ENCODE peak calls at places on chromosomes 5 and 9, in five cellular contexts. One of them, this sample, is unnamed.
A peak's percentile ranks its signal among the peaks of the same experiment; 100 is the strongest.

GRCh38 chr5:148639081-148639480 is 15.2 kb downstream of the HTR4 start:
- DNase-seq in neural crest cell: no peak
- DNase-seq in Panc1: no peak
- DNase-seq in GM18507: no peak
- DNase-seq in NCI-H1092 treated with DMSO at 0.1 percent for 48 hours: no peak
- DNase-seq in this sample: no peak

GRCh38 chr9:98536542-98537173 is 172.1 kb downstream of the GABBR2 start:
- DNase-seq in neural crest cell: no peak
- DNase-seq in Panc1: no peak
- DNase-seq in GM18507: peak; percentile 11
- DNase-seq in NCI-H1092 treated with DMSO at 0.1 percent for 48 hours: peak; percentile 20
- DNase-seq in this sample: peak; percentile 29

GRCh38 chr9:113653746-113654604 is 190.4 kb downstream of the RGS3 start:
- DNase-seq in neural crest cell: no peak
- DNase-seq in Panc1: no peak
- DNase-seq in GM18507: no peak
- DNase-seq in NCI-H1092 treated with DMSO at 0.1 percent for 48 hours: no peak
- DNase-seq in this sample: no peak

GRCh38 chr5:168064933-168065622 is 226.4 kb upstream of the WWC1 start:
- DNase-seq in neural crest cell: no peak
- DNase-seq in Panc1: no peak
- DNase-seq in GM18507: no peak
- DNase-seq in NCI-H1092 treated with DMSO at 0.1 percent for 48 hours: no peak
- DNase-seq in this sample: no peak

GRCh38 chr5:179120421-179120861 is 60.3 kb downstream of the ZNF354C start:
- DNase-seq in neural crest cell: no peak
- DNase-seq in Panc1: no peak
- DNase-seq in GM18507: no peak
- DNase-seq in NCI-H1092 treated with DMSO at 0.1 percent for 48 hours: no peak
- DNase-seq in this sample: no peak

GRCh38 chr5:152372875-152373274 is 32.2 kb downstream of the NMUR2 start:
- DNase-seq in neural crest cell: no peak
- DNase-seq in Panc1: no peak
- DNase-seq in GM18507: no peak
- DNase-seq in NCI-H1092 treated with DMSO at 0.1 percent for 48 hours: no peak
- DNase-seq in this sample: no peak

GRCh38 chr5:113255579-113256210 is 179.1 kb downstream of the TSSK1B start:
- DNase-seq in neural crest cell: no peak
- DNase-seq in Panc1: no peak
- DNase-seq in GM18507: no peak
- DNase-seq in NCI-H1092 treated with DMSO at 0.1 percent for 48 hours: no peak
- DNase-seq in this sample: no peak

GRCh38 chr5:153276151-153276550 is 214.3 kb upstream of the GRIA1 start:
- DNase-seq in neural crest cell: peak; percentile 70
- DNase-seq in Panc1: no peak
- DNase-seq in GM18507: no peak
- DNase-seq in NCI-H1092 treated with DMSO at 0.1 percent for 48 hours: no peak
- DNase-seq in this sample: no peak

GRCh38 chr5:80282054-80282453 is 26.2 kb upstream of the SERINC5 start:
- DNase-seq in neural crest cell: no peak
- DNase-seq in Panc1: no peak
- DNase-seq in GM18507: no peak
- DNase-seq in NCI-H1092 treated with DMSO at 0.1 percent for 48 hours: no peak
- DNase-seq in this sample: peak; percentile 4

GRCh38 chr9:107213080-107213479 is 70.0 kb upstream of the RAD23B start:
- DNase-seq in neural crest cell: no peak
- DNase-seq in Panc1: no peak
- DNase-seq in GM18507: no peak
- DNase-seq in NCI-H1092 treated with DMSO at 0.1 percent for 48 hours: no peak
- DNase-seq in this sample: no peak

GRCh38 chr5:65762234-65762633 is 40.2 kb downstream of the NLN start:
- DNase-seq in neural crest cell: no peak
- DNase-seq in Panc1: no peak
- DNase-seq in GM18507: no peak
- DNase-seq in NCI-H1092 treated with DMSO at 0.1 percent for 48 hours: no peak
- DNase-seq in this sample: no peak

GRCh38 chr9:35940474-35941467 is 17.2 kb downstream of the OR2S2 start:
- DNase-seq in neural crest cell: no peak
- DNase-seq in Panc1: no peak
- DNase-seq in GM18507: no peak
- DNase-seq in NCI-H1092 treated with DMSO at 0.1 percent for 48 hours: no peak
- DNase-seq in this sample: no peak

GRCh38 chr5:77767301-77767700 is 8.8 kb downstream of the TBCA start:
- DNase-seq in neural crest cell: no peak
- DNase-seq in Panc1: no peak
- DNase-seq in GM18507: no peak
- DNase-seq in NCI-H1092 treated with DMSO at 0.1 percent for 48 hours: no peak
- DNase-seq in this sample: no peak

GRCh38 chr5:35066260-35066795 is 18.6 kb upstream of the AGXT2 start:
- DNase-seq in neural crest cell: no peak
- DNase-seq in Panc1: no peak
- DNase-seq in GM18507: no peak
- DNase-seq in NCI-H1092 treated with DMSO at 0.1 percent for 48 hours: no peak
- DNase-seq in this sample: no peak

GRCh38 chr5:168712280-168712924 is 133.2 kb upstream of the PANK3 start:
- DNase-seq in neural crest cell: no peak
- DNase-seq in Panc1: peak; percentile 36
- DNase-seq in GM18507: no peak
- DNase-seq in NCI-H1092 treated with DMSO at 0.1 percent for 48 hours: no peak
- DNase-seq in this sample: no peak

GRCh38 chr5:59548807-59549357 is 344.6 kb downstream of the PDE4D start:
- DNase-seq in neural crest cell: no peak
- DNase-seq in Panc1: no peak
- DNase-seq in GM18507: no peak
- DNase-seq in NCI-H1092 treated with DMSO at 0.1 percent for 48 hours: peak; percentile 83
- DNase-seq in this sample: peak; percentile 93

GRCh38 chr9:78187763-78188495 is 47.9 kb upstream of the CEP78 start:
- DNase-seq in neural crest cell: no peak
- DNase-seq in Panc1: no peak
- DNase-seq in GM18507: no peak
- DNase-seq in NCI-H1092 treated with DMSO at 0.1 percent for 48 hours: no peak
- DNase-seq in this sample: no peak

GRCh38 chr5:10036136-10036535 is 213.6 kb downstream of the ATPSCKMT start:
- DNase-seq in neural crest cell: no peak
- DNase-seq in Panc1: no peak
- DNase-seq in GM18507: no peak
- DNase-seq in NCI-H1092 treated with DMSO at 0.1 percent for 48 hours: no peak
- DNase-seq in this sample: no peak

GRCh38 chr5:54390539-54391031 is 64.9 kb upstream of the HSPB3 start:
- DNase-seq in neural crest cell: no peak
- DNase-seq in Panc1: no peak
- DNase-seq in GM18507: no peak
- DNase-seq in NCI-H1092 treated with DMSO at 0.1 percent for 48 hours: no peak
- DNase-seq in this sample: peak; percentile 90

GRCh38 chr9:14349141-14349817 is 35.3 kb upstream of the NFIB start:
- DNase-seq in neural crest cell: peak; percentile 13
- DNase-seq in Panc1: no peak
- DNase-seq in GM18507: no peak
- DNase-seq in NCI-H1092 treated with DMSO at 0.1 percent for 48 hours: no peak
- DNase-seq in this sample: no peak

GRCh38 chr5:148949871-148950863 is 112.7 kb downstream of the SH3TC2 start:
- DNase-seq in neural crest cell: no peak
- DNase-seq in Panc1: no peak
- DNase-seq in GM18507: no peak
- DNase-seq in NCI-H1092 treated with DMSO at 0.1 percent for 48 hours: no peak
- DNase-seq in this sample: no peak

GRCh38 chr5:99398946-99399345 is 470.1 kb upstream of the CHD1 start:
- DNase-seq in neural crest cell: no peak
- DNase-seq in Panc1: no peak
- DNase-seq in GM18507: no peak
- DNase-seq in NCI-H1092 treated with DMSO at 0.1 percent for 48 hours: no peak
- DNase-seq in this sample: no peak

GRCh38 chr5:134714120-134714519 is 24.2 kb upstream of the CAMLG start:
- DNase-seq in neural crest cell: no peak
- DNase-seq in Panc1: no peak
- DNase-seq in GM18507: no peak
- DNase-seq in NCI-H1092 treated with DMSO at 0.1 percent for 48 hours: no peak
- DNase-seq in this sample: peak; percentile 4

GRCh38 chr5:55855509-55855908 is 4.4 kb downstream of the IL31RA start:
- DNase-seq in neural crest cell: no peak
- DNase-seq in Panc1: no peak
- DNase-seq in GM18507: no peak
- DNase-seq in NCI-H1092 treated with DMSO at 0.1 percent for 48 hours: no peak
- DNase-seq in this sample: no peak

GRCh38 chr9:107639426-107639825 is 149.9 kb upstream of the KLF4 start:
- DNase-seq in neural crest cell: no peak
- DNase-seq in Panc1: no peak
- DNase-seq in GM18507: no peak
- DNase-seq in NCI-H1092 treated with DMSO at 0.1 percent for 48 hours: peak; percentile 22
- DNase-seq in this sample: peak; percentile 52

GRCh38 chr9:744790-745456 is 96.6 kb upstream of the DMRT1 start:
- DNase-seq in neural crest cell: no peak
- DNase-seq in Panc1: no peak
- DNase-seq in GM18507: no peak
- DNase-seq in NCI-H1092 treated with DMSO at 0.1 percent for 48 hours: no peak
- DNase-seq in this sample: no peak

GRCh38 chr5:95081500-95082355 is 203.2 kb downstream of the MCTP1 start:
- DNase-seq in neural crest cell: no peak
- DNase-seq in Panc1: peak; percentile 94
- DNase-seq in GM18507: peak; percentile 22
- DNase-seq in NCI-H1092 treated with DMSO at 0.1 percent for 48 hours: no peak
- DNase-seq in this sample: peak; percentile 45

GRCh38 chr9:117744856-117745389 is 40.7 kb downstream of the TLR4 start:
- DNase-seq in neural crest cell: no peak
- DNase-seq in Panc1: no peak
- DNase-seq in GM18507: no peak
- DNase-seq in NCI-H1092 treated with DMSO at 0.1 percent for 48 hours: peak; percentile 68
- DNase-seq in this sample: no peak

GRCh38 chr5:92890841-92891244 is 690.2 kb downstream of the NR2F1-AS1 start:
- DNase-seq in neural crest cell: no peak
- DNase-seq in Panc1: no peak
- DNase-seq in GM18507: no peak
- DNase-seq in NCI-H1092 treated with DMSO at 0.1 percent for 48 hours: no peak
- DNase-seq in this sample: no peak

GRCh38 chr5:132426525-132427138 is 57.1 kb downstream of the SLC22A5 start:
- DNase-seq in neural crest cell: no peak
- DNase-seq in Panc1: no peak
- DNase-seq in GM18507: no peak
- DNase-seq in NCI-H1092 treated with DMSO at 0.1 percent for 48 hours: no peak
- DNase-seq in this sample: peak; percentile 19

GRCh38 chr9:113631093-113631765 is 167.7 kb downstream of the RGS3 start:
- DNase-seq in neural crest cell: no peak
- DNase-seq in Panc1: no peak
- DNase-seq in GM18507: no peak
- DNase-seq in NCI-H1092 treated with DMSO at 0.1 percent for 48 hours: no peak
- DNase-seq in this sample: no peak

GRCh38 chr5:14557840-14558239 is 23.8 kb upstream of the OTULINL start:
- DNase-seq in neural crest cell: no peak
- DNase-seq in Panc1: no peak
- DNase-seq in GM18507: no peak
- DNase-seq in NCI-H1092 treated with DMSO at 0.1 percent for 48 hours: no peak
- DNase-seq in this sample: no peak

GRCh38 chr5:113264061-113264460 is 170.7 kb downstream of the TSSK1B start:
- DNase-seq in neural crest cell: no peak
- DNase-seq in Panc1: no peak
- DNase-seq in GM18507: no peak
- DNase-seq in NCI-H1092 treated with DMSO at 0.1 percent for 48 hours: no peak
- DNase-seq in this sample: no peak

GRCh38 chr9:105205787-105206511 is 38.5 kb upstream of the SLC44A1 start:
- DNase-seq in neural crest cell: no peak
- DNase-seq in Panc1: no peak
- DNase-seq in GM18507: no peak
- DNase-seq in NCI-H1092 treated with DMSO at 0.1 percent for 48 hours: no peak
- DNase-seq in this sample: no peak

GRCh38 chr5:149126898-149127297 is 14.4 kb upstream of the ABLIM3 start:
- DNase-seq in neural crest cell: no peak
- DNase-seq in Panc1: no peak
- DNase-seq in GM18507: no peak
- DNase-seq in NCI-H1092 treated with DMSO at 0.1 percent for 48 hours: no peak
- DNase-seq in this sample: no peak